ENCODE peak calls at places on chromosomes 5 and 9, in five cellular contexts. D is mesenchymal stem cell, R is SJSA1, H is OCI-M1, E is A172. X is an unnamed sample.

GRCh38 chr5:78496373-78496772 is 136.0 kb downstream of the SCAMP1 start:
- DNase-seq in D (peak; percentile 45), R (no peak), H (no peak), E (peak; percentile 46), X (no peak)

GRCh38 chr5:147310059-147310704 is 75.4 kb downstream of the STK32A start:
- DNase-seq in D (peak; percentile 20), R (peak; percentile 87), H (peak; percentile 29), E (peak; percentile 96), X (peak; percentile 43)

GRCh38 chr5:61171479-61171878 is 9.2 kb upstream of the SMIM15 start:
- DNase-seq in D (no peak), R (no peak), H (no peak), E (no peak), X (no peak)

GRCh38 chr5:141681695-141682641 is at the start of gene ARAP3:
- DNase-seq in D (peak; percentile 91), R (peak; percentile 78), H (peak; percentile 93), E (peak; percentile 61), X (peak; percentile 80)

GRCh38 chr9:96009690-96010477 is 134.4 kb downstream of the ERCC6L2 start:
- DNase-seq in D (no peak), R (no peak), H (peak; percentile 65), E (peak; percentile 9), X (peak; percentile 82)

GRCh38 chr5:144003636-144004035 is 166.8 kb downstream of the YIPF5 start:
- DNase-seq in D (no peak), R (no peak), H (no peak), E (no peak), X (no peak)

GRCh38 chr5:172852490-172853354 is 18.7 kb downstream of the ERGIC1 start:
- DNase-seq in D (no peak), R (no peak), H (no peak), E (no peak), X (no peak)

GRCh38 chr9:88658311-88658822 is 123.4 kb downstream of the NXNL2 start:
- DNase-seq in D (peak; percentile 30), R (no peak), H (no peak), E (no peak), X (no peak)

GRCh38 chr9:81363916-81364480 is 325.3 kb downstream of the TLE1 start:
- DNase-seq in D (no peak), R (no peak), H (no peak), E (no peak), X (no peak)

GRCh38 chr9:116952434-116952805 is 265.3 kb downstream of the TRIM32 start:
- DNase-seq in D (no peak), R (no peak), H (no peak), E (no peak), X (no peak)

GRCh38 chr5:55440188-55440646 is 94.5 kb downstream of the PLPP1 start:
- DNase-seq in D (peak; percentile 13), R (no peak), H (peak; percentile 58), E (no peak), X (no peak)

GRCh38 chr5:137414112-137414511 is 85.0 kb downstream of the SPOCK1 start:
- DNase-seq in D (no peak), R (no peak), H (no peak), E (no peak), X (no peak)

GRCh38 chr5:175383350-175383749 is 60.6 kb downstream of the DRD1 start:
- DNase-seq in D (no peak), R (peak; percentile 27), H (no peak), E (peak; percentile 10), X (no peak)

GRCh38 chr5:36664762-36665161 is 58.4 kb downstream of the SLC1A3 start:
- DNase-seq in D (no peak), R (no peak), H (no peak), E (peak; percentile 74), X (no peak)

X was measured in MV-4-11.